ENCODE peak calls at places on chromosomes 13 and 19, in six cellular contexts. One of them, this sample, is unnamed.

GRCh38 chr19:16374436-16374835 is 49.8 kb downstream of the KLF2 start:
- DNase-seq in astrocyte of the spinal cord: no peak
- DNase-seq in Peyer's patch: no peak
- DNase-seq in type B pancreatic cell: no peak
- DNase-seq in progenitor cell of endocrine pancreas: no peak
- DNase-seq in tibial nerve: no peak
- DNase-seq in this sample: no peak

GRCh38 chr13:44368062-44368591 is 5.5 kb upstream of the SERP2 start:
- DNase-seq in astrocyte of the spinal cord: peak; percentile 64
- DNase-seq in Peyer's patch: no peak
- DNase-seq in type B pancreatic cell: no peak
- DNase-seq in progenitor cell of endocrine pancreas: no peak
- DNase-seq in tibial nerve: no peak
- DNase-seq in this sample: no peak

GRCh38 chr13:35014606-35015005 is 72.5 kb downstream of the NBEA start:
- DNase-seq in astrocyte of the spinal cord: no peak
- DNase-seq in Peyer's patch: no peak
- DNase-seq in type B pancreatic cell: no peak
- DNase-seq in progenitor cell of endocrine pancreas: no peak
- DNase-seq in tibial nerve: no peak
- DNase-seq in this sample: no peak

GRCh38 chr19:20840371-20840770 is 64.3 kb downstream of the ZNF66 start:
- DNase-seq in astrocyte of the spinal cord: no peak
- DNase-seq in Peyer's patch: no peak
- DNase-seq in type B pancreatic cell: no peak
- DNase-seq in progenitor cell of endocrine pancreas: no peak
- DNase-seq in tibial nerve: no peak
- DNase-seq in this sample: no peak

GRCh38 chr13:105465745-105466144 is 1069.7 kb downstream of the EFNB2 start:
- DNase-seq in astrocyte of the spinal cord: no peak
- DNase-seq in Peyer's patch: no peak
- DNase-seq in type B pancreatic cell: no peak
- DNase-seq in progenitor cell of endocrine pancreas: no peak
- DNase-seq in tibial nerve: no peak
- DNase-seq in this sample: no peak

GRCh38 chr19:38361633-38362075 is 12.7 kb upstream of the PSMD8 start:
- DNase-seq in astrocyte of the spinal cord: peak; percentile 70
- DNase-seq in Peyer's patch: peak; percentile 72
- DNase-seq in type B pancreatic cell: peak; percentile 81
- DNase-seq in progenitor cell of endocrine pancreas: peak; percentile 77
- DNase-seq in tibial nerve: peak; percentile 19
- DNase-seq in this sample: peak; percentile 65

GRCh38 chr19:39224910-39225309 is 19.9 kb downstream of the IFNL3 start:
- DNase-seq in astrocyte of the spinal cord: no peak
- DNase-seq in Peyer's patch: no peak
- DNase-seq in type B pancreatic cell: no peak
- DNase-seq in progenitor cell of endocrine pancreas: no peak
- DNase-seq in tibial nerve: no peak
- DNase-seq in this sample: no peak

GRCh38 chr13:45604892-45605291 is 10.6 kb downstream of the ERICH6B start:
- DNase-seq in astrocyte of the spinal cord: no peak
- DNase-seq in Peyer's patch: no peak
- DNase-seq in type B pancreatic cell: no peak
- DNase-seq in progenitor cell of endocrine pancreas: no peak
- DNase-seq in tibial nerve: no peak
- DNase-seq in this sample: no peak

GRCh38 chr19:42281175-42282035 is 12.4 kb downstream of the CIC start:
- DNase-seq in astrocyte of the spinal cord: peak; percentile 64
- DNase-seq in Peyer's patch: no peak
- DNase-seq in type B pancreatic cell: no peak
- DNase-seq in progenitor cell of endocrine pancreas: no peak
- DNase-seq in tibial nerve: no peak
- DNase-seq in this sample: peak; percentile 61

GRCh38 chr19:51689751-51690358 is 3.3 kb upstream of the SPACA6 start:
- DNase-seq in astrocyte of the spinal cord: peak; percentile 23
- DNase-seq in Peyer's patch: no peak
- DNase-seq in type B pancreatic cell: peak; percentile 82
- DNase-seq in progenitor cell of endocrine pancreas: peak; percentile 46
- DNase-seq in tibial nerve: peak; percentile 27
- DNase-seq in this sample: peak; percentile 64

GRCh38 chr19:7930765-7931164 is 4.8 kb upstream of the CTXN1 start:
- DNase-seq in astrocyte of the spinal cord: no peak
- DNase-seq in Peyer's patch: no peak
- DNase-seq in type B pancreatic cell: no peak
- DNase-seq in progenitor cell of endocrine pancreas: no peak
- DNase-seq in tibial nerve: no peak
- DNase-seq in this sample: no peak

GRCh38 chr19:7927605-7928333 is 1.8 kb upstream of the CTXN1 start:
- DNase-seq in astrocyte of the spinal cord: no peak
- DNase-seq in Peyer's patch: no peak
- DNase-seq in type B pancreatic cell: peak; percentile 72
- DNase-seq in progenitor cell of endocrine pancreas: no peak
- DNase-seq in tibial nerve: no peak
- DNase-seq in this sample: no peak

GRCh38 chr19:7926727-7927604 is 1.0 kb upstream of the CTXN1 start:
- DNase-seq in astrocyte of the spinal cord: no peak
- DNase-seq in Peyer's patch: no peak
- DNase-seq in type B pancreatic cell: peak; percentile 70
- DNase-seq in progenitor cell of endocrine pancreas: no peak
- DNase-seq in tibial nerve: no peak
- DNase-seq in this sample: no peak

GRCh38 chr19:7928334-7928706 is 2.4 kb upstream of the CTXN1 start:
- DNase-seq in astrocyte of the spinal cord: no peak
- DNase-seq in Peyer's patch: no peak
- DNase-seq in type B pancreatic cell: no peak
- DNase-seq in progenitor cell of endocrine pancreas: no peak
- DNase-seq in tibial nerve: no peak
- DNase-seq in this sample: no peak

DNA sequence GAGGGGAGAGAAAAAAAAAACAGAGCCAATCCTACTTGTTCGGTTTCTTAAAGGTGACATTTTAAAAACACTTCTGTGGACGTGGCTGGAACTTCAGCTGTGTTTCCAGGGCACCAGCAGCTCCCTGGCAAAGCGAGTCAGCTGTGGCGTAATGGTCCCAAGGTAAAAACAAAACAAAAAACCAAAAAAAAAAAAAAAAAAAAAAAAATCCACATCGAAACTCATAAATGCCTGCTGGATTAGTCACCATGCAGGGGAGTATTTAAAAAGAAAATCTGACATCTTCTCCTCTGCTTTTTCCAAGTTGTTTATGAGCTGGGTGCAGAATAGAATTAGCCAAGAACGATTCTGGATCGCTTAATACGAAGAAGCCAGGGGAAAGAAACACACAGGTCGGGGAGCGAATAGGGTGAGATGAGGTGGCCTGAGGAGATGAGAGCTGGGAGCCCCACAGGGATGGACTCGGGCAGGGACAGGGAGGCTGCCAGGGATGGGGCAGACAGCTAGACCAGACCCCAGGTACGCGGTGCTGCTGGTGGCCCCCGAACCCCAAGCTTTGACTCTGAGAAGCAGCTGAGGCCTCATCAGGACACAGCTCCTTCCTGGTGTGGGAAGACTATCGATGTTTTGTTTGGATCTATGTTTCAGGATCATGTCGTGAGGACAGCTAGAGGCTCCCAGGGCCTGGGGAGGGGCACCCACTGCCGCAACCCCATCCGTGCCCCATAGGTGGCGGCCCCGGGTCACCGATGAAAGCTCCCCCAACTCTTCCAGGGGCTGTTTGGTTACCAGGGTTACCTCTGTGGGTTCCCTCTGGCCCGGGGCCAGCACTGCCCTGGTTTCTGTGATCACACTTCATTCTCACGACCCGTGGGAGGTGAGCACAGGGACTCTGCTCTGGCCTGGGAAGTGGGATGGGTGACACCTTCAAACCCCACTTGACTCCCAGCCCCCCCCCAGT is 3.1 kb upstream of the CTXN1 start:
- DNase-seq in astrocyte of the spinal cord: peak; percentile 79
- DNase-seq in Peyer's patch: peak; percentile 39
- DNase-seq in type B pancreatic cell: peak; percentile 71
- DNase-seq in progenitor cell of endocrine pancreas: no peak
- DNase-seq in tibial nerve: peak; percentile 53
- DNase-seq in this sample: peak; percentile 92
- TF ChIP-seq CTCF in astrocyte of the spinal cord: peak; percentile 49
- TF ChIP-seq CTCF in Peyer's patch: no peak
- TF ChIP-seq CTCF in type B pancreatic cell: peak; percentile 61
- TF ChIP-seq CTCF in progenitor cell of endocrine pancreas: peak; percentile 40
- TF ChIP-seq CTCF in tibial nerve: no peak
- TF ChIP-seq CTCF in this sample: peak; percentile 42

GRCh38 chr13:51644649-51645048 is 60.4 kb downstream of the WDFY2 start:
- DNase-seq in astrocyte of the spinal cord: peak; percentile 68
- DNase-seq in Peyer's patch: no peak
- DNase-seq in type B pancreatic cell: no peak
- DNase-seq in progenitor cell of endocrine pancreas: no peak
- DNase-seq in tibial nerve: no peak
- DNase-seq in this sample: peak; percentile 61

GRCh38 chr13:51643882-51644281 is 59.6 kb downstream of the WDFY2 start:
- DNase-seq in astrocyte of the spinal cord: peak; percentile 94
- DNase-seq in Peyer's patch: no peak
- DNase-seq in type B pancreatic cell: no peak
- DNase-seq in progenitor cell of endocrine pancreas: no peak
- DNase-seq in tibial nerve: no peak
- DNase-seq in this sample: peak; percentile 93

GRCh38 chr13:51645154-51645650 is 60.9 kb downstream of the WDFY2 start:
- DNase-seq in astrocyte of the spinal cord: peak; percentile 86
- DNase-seq in Peyer's patch: no peak
- DNase-seq in type B pancreatic cell: no peak
- DNase-seq in progenitor cell of endocrine pancreas: no peak
- DNase-seq in tibial nerve: no peak
- DNase-seq in this sample: peak; percentile 90

GRCh38 chr13:51646041-51646670 is 61.9 kb downstream of the WDFY2 start:
- DNase-seq in astrocyte of the spinal cord: no peak
- DNase-seq in Peyer's patch: no peak
- DNase-seq in type B pancreatic cell: no peak
- DNase-seq in progenitor cell of endocrine pancreas: no peak
- DNase-seq in tibial nerve: no peak
- DNase-seq in this sample: no peak

DNA sequence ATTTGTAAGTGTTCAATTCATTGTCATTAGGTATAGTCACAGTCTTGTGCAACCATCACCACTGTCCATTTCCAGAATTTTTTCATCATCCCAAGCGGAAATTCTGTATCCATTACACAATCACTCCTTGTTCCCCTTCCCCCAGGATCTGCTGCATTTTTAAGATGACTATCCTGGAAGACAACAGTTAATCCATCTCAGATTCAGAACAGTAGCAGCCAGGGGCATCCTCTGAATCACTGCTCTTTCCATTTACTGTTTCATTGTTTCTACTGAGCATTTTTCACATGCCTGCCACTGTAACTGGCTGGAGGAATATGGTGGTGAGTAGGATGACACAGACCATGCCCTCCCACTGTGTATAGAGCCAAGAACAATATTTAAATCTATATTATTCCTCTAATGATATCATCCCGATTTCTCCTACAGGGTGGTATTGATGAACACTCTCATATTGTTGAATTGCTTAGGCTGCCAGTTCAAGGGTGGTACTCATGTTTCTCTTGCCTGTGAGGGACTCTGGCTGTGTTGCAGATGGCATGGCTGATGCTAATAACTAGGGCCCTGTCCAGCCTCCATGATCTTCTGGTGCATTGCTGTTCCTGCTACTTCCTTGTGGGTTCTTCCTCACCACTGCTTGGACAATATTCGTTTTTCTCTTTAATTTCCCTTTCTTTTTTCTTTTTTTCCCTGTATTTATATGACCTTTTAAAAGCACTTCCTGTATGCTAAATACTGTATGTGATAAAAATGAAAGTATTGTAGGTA is 59.0 kb downstream of the WDFY2 start:
- DNase-seq in astrocyte of the spinal cord: peak; percentile 89
- DNase-seq in Peyer's patch: no peak
- DNase-seq in type B pancreatic cell: no peak
- DNase-seq in progenitor cell of endocrine pancreas: no peak
- DNase-seq in tibial nerve: no peak
- DNase-seq in this sample: peak; percentile 93
- TF ChIP-seq CTCF in astrocyte of the spinal cord: no peak
- TF ChIP-seq CTCF in Peyer's patch: no peak
- TF ChIP-seq CTCF in type B pancreatic cell: no peak
- TF ChIP-seq CTCF in progenitor cell of endocrine pancreas: no peak
- TF ChIP-seq CTCF in tibial nerve: no peak
- TF ChIP-seq CTCF in this sample: no peak

DNA sequence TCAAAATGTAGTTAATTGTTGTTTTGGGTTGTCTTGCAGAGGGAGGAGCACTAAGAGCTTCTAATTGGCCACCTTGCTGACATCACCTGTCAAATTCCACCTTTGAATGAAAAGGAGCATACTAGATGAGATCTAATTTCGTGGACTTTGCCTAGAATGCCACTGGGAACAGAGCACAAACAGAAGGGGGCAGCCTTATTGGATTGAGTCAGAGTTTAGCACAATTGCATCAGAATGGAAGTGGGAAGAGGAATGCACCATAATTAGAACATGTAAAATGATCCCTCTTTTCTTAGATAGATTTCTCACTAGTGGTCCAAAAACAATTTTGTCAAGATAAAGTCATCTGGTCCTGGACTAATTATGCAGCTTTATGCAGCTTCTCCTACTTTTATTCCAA is 1552.2 kb downstream of the PCDH9 start:
- DNase-seq in astrocyte of the spinal cord: no peak
- DNase-seq in Peyer's patch: no peak
- DNase-seq in type B pancreatic cell: no peak
- DNase-seq in progenitor cell of endocrine pancreas: no peak
- DNase-seq in tibial nerve: no peak
- DNase-seq in this sample: peak; percentile 18
- TF ChIP-seq CTCF in astrocyte of the spinal cord: no peak
- TF ChIP-seq CTCF in Peyer's patch: no peak
- TF ChIP-seq CTCF in type B pancreatic cell: no peak
- TF ChIP-seq CTCF in progenitor cell of endocrine pancreas: no peak
- TF ChIP-seq CTCF in tibial nerve: no peak
- TF ChIP-seq CTCF in this sample: peak; percentile 5

DNA sequence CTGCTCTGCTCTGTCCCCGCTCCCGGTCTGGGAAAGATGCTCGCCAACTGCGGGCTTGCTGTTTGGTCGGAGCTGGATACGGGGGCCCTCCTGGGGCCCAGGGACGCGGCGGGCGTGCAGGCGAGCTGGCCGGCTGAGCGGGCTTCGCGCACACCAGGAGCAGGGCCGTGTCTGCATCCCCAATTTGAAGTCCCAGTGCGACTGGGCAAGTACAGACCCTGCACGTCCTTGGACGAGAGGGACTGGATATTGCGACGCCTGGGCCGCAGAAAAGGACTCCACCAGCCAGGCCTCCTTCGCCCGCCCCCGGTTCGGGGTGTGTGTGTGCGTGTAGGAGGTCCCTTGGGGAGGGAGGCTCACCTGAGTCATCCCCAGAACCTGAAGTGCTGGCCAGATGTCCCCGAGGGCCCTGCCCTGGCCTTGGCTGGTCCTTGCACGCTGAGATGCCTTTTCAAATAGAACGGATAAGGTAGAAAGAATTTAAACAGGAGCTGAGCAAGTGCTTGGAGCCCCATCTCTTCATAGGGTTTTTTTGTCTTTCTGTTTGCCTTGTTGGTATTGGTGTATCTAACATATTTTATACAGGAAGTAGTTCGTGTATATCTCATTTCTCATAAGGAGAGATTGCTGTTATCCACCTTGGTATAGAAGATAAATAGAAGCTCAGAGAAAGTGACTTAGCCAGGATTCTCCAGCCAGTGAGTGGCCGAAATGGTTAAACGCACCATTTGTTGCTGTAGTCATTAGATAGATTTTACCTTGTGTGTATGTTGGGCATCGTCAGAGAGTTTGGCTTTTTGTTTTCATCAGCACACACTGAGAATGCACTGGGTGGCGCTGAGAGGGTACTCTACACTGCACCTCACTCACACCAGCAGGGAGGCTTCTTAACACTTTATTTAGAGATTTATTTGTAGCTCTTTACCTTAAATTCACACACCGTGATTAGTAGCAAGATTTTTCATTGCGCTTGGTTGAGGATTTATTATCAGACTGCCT is 1.1 kb downstream of the NAXD start:
- DNase-seq in astrocyte of the spinal cord: peak; percentile 34
- DNase-seq in Peyer's patch: peak; percentile 41
- DNase-seq in type B pancreatic cell: no peak
- DNase-seq in progenitor cell of endocrine pancreas: no peak
- DNase-seq in tibial nerve: no peak
- DNase-seq in this sample: peak; percentile 38
- TF ChIP-seq CTCF in astrocyte of the spinal cord: no peak
- TF ChIP-seq CTCF in Peyer's patch: no peak
- TF ChIP-seq CTCF in type B pancreatic cell: peak; percentile 19
- TF ChIP-seq CTCF in progenitor cell of endocrine pancreas: no peak
- TF ChIP-seq CTCF in tibial nerve: no peak
- TF ChIP-seq CTCF in this sample: no peak

This sample was measured in fibroblast of pulmonary artery.